ENCODE peak calls at places on chromosome 2, in five cellular contexts. One of them, this sample, is unnamed.

GRCh38 chr2:151071382-151071781 is 190.3 kb downstream of the RBM43 start:
- DNase-seq in cardiac muscle cell: peak; percentile 15
- DNase-seq in spleen: no peak
- DNase-seq in upper lobe of right lung: no peak
- DNase-seq in brain microvascular endothelial cell: peak; percentile 40
- DNase-seq in this sample: no peak

GRCh38 chr2:240154606-240155005 is 14.1 kb upstream of the OTOS start:
- DNase-seq in cardiac muscle cell: no peak
- DNase-seq in spleen: peak; percentile 65
- DNase-seq in upper lobe of right lung: peak; percentile 51
- DNase-seq in brain microvascular endothelial cell: no peak
- DNase-seq in this sample: no peak

GRCh38 chr2:43032894-43033270 is 193.5 kb downstream of the ZFP36L2 start:
- DNase-seq in cardiac muscle cell: no peak
- DNase-seq in spleen: peak; percentile 34
- DNase-seq in upper lobe of right lung: no peak
- DNase-seq in brain microvascular endothelial cell: no peak
- DNase-seq in this sample: no peak

GRCh38 chr2:204950695-204951094 is 405.4 kb downstream of the PARD3B start:
- DNase-seq in cardiac muscle cell: no peak
- DNase-seq in spleen: no peak
- DNase-seq in upper lobe of right lung: no peak
- DNase-seq in brain microvascular endothelial cell: peak; percentile 39
- DNase-seq in this sample: no peak

GRCh38 chr2:6294791-6295190 is 570.9 kb downstream of the CMPK2 start:
- DNase-seq in cardiac muscle cell: no peak
- DNase-seq in spleen: no peak
- DNase-seq in upper lobe of right lung: no peak
- DNase-seq in brain microvascular endothelial cell: no peak
- DNase-seq in this sample: no peak

GRCh38 chr2:156589381-156590079 is 153.4 kb downstream of the GPD2 start:
- DNase-seq in cardiac muscle cell: peak; percentile 44
- DNase-seq in spleen: no peak
- DNase-seq in upper lobe of right lung: no peak
- DNase-seq in brain microvascular endothelial cell: peak; percentile 21
- DNase-seq in this sample: no peak

GRCh38 chr2:23244656-23245055 is 140.3 kb upstream of the KLHL29 start:
- DNase-seq in cardiac muscle cell: no peak
- DNase-seq in spleen: no peak
- DNase-seq in upper lobe of right lung: no peak
- DNase-seq in brain microvascular endothelial cell: no peak
- DNase-seq in this sample: no peak

GRCh38 chr2:25740810-25741381 is 67.5 kb upstream of the DTNB start:
- DNase-seq in cardiac muscle cell: no peak
- DNase-seq in spleen: no peak
- DNase-seq in upper lobe of right lung: no peak
- DNase-seq in brain microvascular endothelial cell: peak; percentile 20
- DNase-seq in this sample: no peak

GRCh38 chr2:201175971-201176570 is 6.9 kb upstream of the CASP10 start:
- DNase-seq in cardiac muscle cell: no peak
- DNase-seq in spleen: no peak
- DNase-seq in upper lobe of right lung: peak; percentile 76
- DNase-seq in brain microvascular endothelial cell: no peak
- DNase-seq in this sample: no peak

GRCh38 chr2:158486970-158487325 is 30.2 kb downstream of the PKP4 start:
- DNase-seq in cardiac muscle cell: no peak
- DNase-seq in spleen: no peak
- DNase-seq in upper lobe of right lung: no peak
- DNase-seq in brain microvascular endothelial cell: peak; percentile 38
- DNase-seq in this sample: no peak

GRCh38 chr2:171241771-171242170 is 81.1 kb upstream of the TLK1 start:
- DNase-seq in cardiac muscle cell: no peak
- DNase-seq in spleen: no peak
- DNase-seq in upper lobe of right lung: no peak
- DNase-seq in brain microvascular endothelial cell: no peak
- DNase-seq in this sample: no peak

GRCh38 chr2:5990021-5990420 is 297.8 kb downstream of the SOX11 start:
- DNase-seq in cardiac muscle cell: no peak
- DNase-seq in spleen: no peak
- DNase-seq in upper lobe of right lung: no peak
- DNase-seq in brain microvascular endothelial cell: no peak
- DNase-seq in this sample: no peak

GRCh38 chr2:172239944-172240590 is 137.4 kb upstream of the DLX2 start:
- DNase-seq in cardiac muscle cell: no peak
- DNase-seq in spleen: no peak
- DNase-seq in upper lobe of right lung: no peak
- DNase-seq in brain microvascular endothelial cell: no peak
- DNase-seq in this sample: no peak

GRCh38 chr2:174888646-174889271 is 116.4 kb downstream of the CHN1 start:
- DNase-seq in cardiac muscle cell: peak; percentile 24
- DNase-seq in spleen: no peak
- DNase-seq in upper lobe of right lung: no peak
- DNase-seq in brain microvascular endothelial cell: peak; percentile 4
- DNase-seq in this sample: no peak

GRCh38 chr2:10278029-10278762 is 24.5 kb upstream of the HPCAL1 start:
- DNase-seq in cardiac muscle cell: no peak
- DNase-seq in spleen: peak; percentile 87
- DNase-seq in upper lobe of right lung: peak; percentile 89
- DNase-seq in brain microvascular endothelial cell: peak; percentile 83
- DNase-seq in this sample: peak; percentile 83

GRCh38 chr2:217761645-217762277 is 241.0 kb downstream of the TNS1 start:
- DNase-seq in cardiac muscle cell: no peak
- DNase-seq in spleen: no peak
- DNase-seq in upper lobe of right lung: no peak
- DNase-seq in brain microvascular endothelial cell: no peak
- DNase-seq in this sample: no peak

GRCh38 chr2:141021109-141021508 is 1109.7 kb downstream of the LRP1B start:
- DNase-seq in cardiac muscle cell: no peak
- DNase-seq in spleen: no peak
- DNase-seq in upper lobe of right lung: no peak
- DNase-seq in brain microvascular endothelial cell: peak; percentile 29
- DNase-seq in this sample: no peak

GRCh38 chr2:165990846-165991245 is 37.3 kb upstream of the TTC21B start:
- DNase-seq in cardiac muscle cell: no peak
- DNase-seq in spleen: no peak
- DNase-seq in upper lobe of right lung: no peak
- DNase-seq in brain microvascular endothelial cell: no peak
- DNase-seq in this sample: no peak

GRCh38 chr2:165985120-165985519 is 31.5 kb upstream of the TTC21B start:
- DNase-seq in cardiac muscle cell: no peak
- DNase-seq in spleen: no peak
- DNase-seq in upper lobe of right lung: no peak
- DNase-seq in brain microvascular endothelial cell: no peak
- DNase-seq in this sample: no peak
- TF ChIP-seq CTCF in cardiac muscle cell: no peak
- TF ChIP-seq CTCF in spleen: no peak
- TF ChIP-seq CTCF in upper lobe of right lung: no peak
- TF ChIP-seq CTCF in brain microvascular endothelial cell: no peak
- TF ChIP-seq CTCF in this sample: no peak

DNA sequence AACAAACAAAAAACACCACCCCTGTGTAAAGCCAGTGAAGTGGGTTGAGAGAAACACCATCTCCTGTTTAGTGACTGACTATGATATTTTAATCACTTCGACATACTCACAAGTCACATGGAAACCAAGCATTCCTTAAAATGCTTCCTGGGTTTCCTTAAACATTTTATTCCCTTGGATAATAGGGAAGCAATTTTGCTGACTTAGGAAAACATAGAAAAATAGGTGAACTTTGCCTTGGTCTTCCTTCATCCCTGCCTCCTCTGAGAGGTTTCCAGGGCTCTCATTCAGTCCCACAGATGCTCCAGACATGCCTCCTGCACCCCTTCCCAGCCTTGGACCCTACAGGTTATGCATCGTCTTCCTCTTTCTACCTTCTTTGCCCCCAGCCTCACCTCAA is 122.6 kb upstream of the SERPINE2 start:
- DNase-seq in cardiac muscle cell: no peak
- DNase-seq in spleen: no peak
- DNase-seq in upper lobe of right lung: no peak
- DNase-seq in brain microvascular endothelial cell: no peak
- DNase-seq in this sample: no peak
- H3K4me3 ChIP-seq in cardiac muscle cell: no peak overlapping the region
- H3K4me3 ChIP-seq in spleen: no peak overlapping the region
- H3K4me3 ChIP-seq in upper lobe of right lung: no peak overlapping the region
- H3K4me3 ChIP-seq in brain microvascular endothelial cell: no peak overlapping the region
- H3K4me3 ChIP-seq in this sample: no peak overlapping the region

DNA sequence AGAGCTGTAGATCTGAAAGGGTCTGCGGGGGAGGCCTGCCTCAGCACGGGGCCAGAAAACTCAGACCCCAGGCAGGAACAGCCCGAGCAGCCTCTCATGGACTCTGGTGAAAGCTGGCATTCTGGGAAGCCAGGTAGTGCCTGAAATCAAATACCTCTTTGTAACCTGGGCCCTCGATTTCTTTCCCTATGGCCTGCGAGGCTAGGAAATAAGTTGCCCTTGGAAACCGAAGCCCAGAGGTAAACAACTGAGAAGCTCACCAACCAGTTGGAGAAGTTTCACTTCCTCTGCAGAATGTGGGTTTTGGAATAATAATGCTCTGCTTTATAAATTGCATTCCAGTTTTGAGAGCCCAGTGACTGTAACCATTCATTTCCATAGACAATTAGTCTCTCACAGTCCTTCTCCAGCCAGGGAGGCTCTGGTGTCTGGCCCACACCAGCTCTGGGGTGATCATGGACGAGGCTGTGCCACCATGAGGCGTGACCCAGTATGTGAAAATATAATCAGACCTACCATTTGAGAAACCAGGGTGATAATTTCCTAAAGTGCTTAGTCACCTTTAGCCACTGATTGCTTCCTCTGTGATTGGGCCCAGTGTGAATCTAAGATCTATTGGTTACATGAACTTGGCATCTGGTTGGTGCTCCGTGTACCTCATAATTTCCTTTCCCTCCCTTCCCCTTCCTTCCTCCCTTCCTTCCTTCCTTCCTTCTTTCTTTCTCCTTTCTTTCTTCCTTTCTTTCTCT is 133.1 kb upstream of the PELI1 start:
- DNase-seq in cardiac muscle cell: no peak
- DNase-seq in spleen: no peak
- DNase-seq in upper lobe of right lung: no peak
- DNase-seq in brain microvascular endothelial cell: no peak
- DNase-seq in this sample: no peak
- H3K27ac ChIP-seq in cardiac muscle cell: no peak overlapping the region
- H3K27ac ChIP-seq in spleen: no peak overlapping the region
- H3K27ac ChIP-seq in upper lobe of right lung: peak overlapping the region; percentile 51
- H3K27ac ChIP-seq in brain microvascular endothelial cell: no peak overlapping the region
- H3K27ac ChIP-seq in this sample: peak overlapping the region; percentile 12

DNA sequence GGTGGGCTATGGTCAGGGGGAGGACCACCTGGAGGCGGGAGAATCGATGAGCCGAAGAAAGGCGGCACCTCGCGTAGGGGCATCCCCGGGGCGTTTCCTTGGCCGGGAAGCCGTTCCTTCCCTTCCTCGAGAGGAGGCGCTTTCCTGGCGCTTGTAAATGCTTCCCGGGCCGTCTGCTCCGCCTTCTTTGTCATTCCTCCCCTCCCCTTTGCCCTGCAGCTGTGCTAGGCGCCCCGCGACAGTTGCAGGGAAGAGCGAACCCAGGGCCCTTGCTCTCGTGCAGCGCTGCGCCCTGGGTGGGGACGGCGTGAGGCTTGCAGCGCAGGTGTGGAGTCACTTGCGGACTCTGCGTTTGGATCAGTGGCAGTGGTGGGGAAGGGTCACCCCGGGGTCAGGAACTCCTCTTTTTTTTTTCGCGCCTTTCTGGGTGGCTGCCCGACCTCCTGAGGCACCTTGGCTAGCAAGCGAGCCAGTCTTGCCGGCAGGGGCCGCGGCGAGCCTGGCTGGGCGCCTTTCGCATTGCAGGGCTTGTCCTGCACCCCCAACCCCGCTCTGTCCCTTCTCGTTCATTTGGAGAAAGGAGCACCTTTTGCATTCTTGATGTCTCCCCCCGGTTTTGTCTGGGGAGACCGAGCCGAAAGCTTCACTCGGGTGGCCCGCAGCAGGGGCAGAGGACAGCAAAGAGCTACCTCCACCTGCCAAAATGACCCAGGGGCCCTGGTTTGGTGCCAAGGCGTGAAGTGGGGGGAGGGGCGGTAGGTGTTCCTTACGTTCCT is 858 bp downstream of the KCNS3 start:
- DNase-seq in cardiac muscle cell: peak; percentile 77
- DNase-seq in spleen: no peak
- DNase-seq in upper lobe of right lung: peak; percentile 87
- DNase-seq in brain microvascular endothelial cell: peak; percentile 27
- DNase-seq in this sample: peak; percentile 68
- TF ChIP-seq CTCF in cardiac muscle cell: peak; percentile 19
- TF ChIP-seq CTCF in spleen: no peak
- TF ChIP-seq CTCF in upper lobe of right lung: peak; percentile 33
- TF ChIP-seq CTCF in brain microvascular endothelial cell: peak; percentile 53
- TF ChIP-seq CTCF in this sample: peak; percentile 25

GRCh38 chr2:149858916-149859634 is 271.5 kb upstream of the MMADHC start:
- DNase-seq in cardiac muscle cell: no peak
- DNase-seq in spleen: no peak
- DNase-seq in upper lobe of right lung: no peak
- DNase-seq in brain microvascular endothelial cell: peak; percentile 35
- DNase-seq in this sample: no peak
- H3K4me3 ChIP-seq in cardiac muscle cell: no peak overlapping the region
- H3K4me3 ChIP-seq in spleen: no peak overlapping the region
- H3K4me3 ChIP-seq in upper lobe of right lung: no peak overlapping the region
- H3K4me3 ChIP-seq in brain microvascular endothelial cell: no peak overlapping the region
- H3K4me3 ChIP-seq in this sample: no peak overlapping the region

DNA sequence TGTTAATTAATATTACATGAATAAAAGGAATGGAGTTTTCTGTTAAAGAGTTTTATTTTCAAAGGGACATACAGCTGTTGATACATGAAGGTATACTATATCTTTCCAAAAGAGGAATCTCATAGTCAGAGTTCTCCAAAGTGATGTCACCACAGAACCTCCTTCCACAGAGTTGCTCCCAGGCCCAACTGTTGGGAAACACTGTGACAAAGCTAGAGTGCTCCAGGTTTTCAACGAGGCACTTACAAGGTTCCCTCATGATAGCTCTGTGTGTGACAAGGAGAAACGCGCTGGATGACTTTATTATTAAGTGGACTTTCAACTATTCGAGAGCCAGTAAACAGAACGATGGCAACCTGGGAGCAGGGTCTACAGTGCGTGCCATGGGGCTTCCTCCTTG is 33.5 kb downstream of the PTPN18 start:
- DNase-seq in cardiac muscle cell: no peak
- DNase-seq in spleen: no peak
- DNase-seq in upper lobe of right lung: no peak
- DNase-seq in brain microvascular endothelial cell: no peak
- DNase-seq in this sample: no peak
- H3K27ac ChIP-seq in cardiac muscle cell: no peak overlapping the region
- H3K27ac ChIP-seq in spleen: no peak overlapping the region
- H3K27ac ChIP-seq in upper lobe of right lung: no peak overlapping the region
- H3K27ac ChIP-seq in brain microvascular endothelial cell: no peak overlapping the region
- H3K27ac ChIP-seq in this sample: peak overlapping the region; percentile 94